ENCODE peak calls at places on chromosome 2, in ten cellular contexts. One of them, this sample, is unnamed.

GRCh38 chr2:203340791-203341487 is 12.7 kb downstream of the ABI2 start:
- DNase-seq in tibial artery: no peak
- DNase-seq in GM13976: no peak
- DNase-seq in ovary: no peak
- DNase-seq in kidney epithelial cell: peak
- DNase-seq in pancreas: no peak
- DNase-seq in GM20000: no peak
- DNase-seq in Peyer's patch: no peak
- DNase-seq in colonic mucosa: no peak
- DNase-seq in nephron progenitor cell: no peak
- DNase-seq in this sample: no peak

GRCh38 chr2:188647671-188648070 is 326.5 kb upstream of the COL3A1 start:
- DNase-seq in kidney epithelial cell: no peak
- DNase-seq in nephron progenitor cell: no peak
- DNase-seq in colonic mucosa: no peak
- DNase-seq in GM13976: no peak
- DNase-seq in ovary: no peak
- DNase-seq in GM20000: no peak
- DNase-seq in Peyer's patch: no peak
- DNase-seq in pancreas: no peak
- DNase-seq in tibial artery: no peak
- DNase-seq in this sample: no peak

GRCh38 chr2:62913311-62913710 is 137.3 kb upstream of the OTX1 start:
- DNase-seq in ovary: no peak
- DNase-seq in pancreas: no peak
- DNase-seq in nephron progenitor cell: no peak
- DNase-seq in Peyer's patch: no peak
- DNase-seq in colonic mucosa: no peak
- DNase-seq in GM13976: no peak
- DNase-seq in kidney epithelial cell: no peak
- DNase-seq in GM20000: no peak
- DNase-seq in tibial artery: no peak
- DNase-seq in this sample: no peak

GRCh38 chr2:122815120-122815519 is 1059.7 kb downstream of the TSN start:
- DNase-seq in colonic mucosa: no peak
- DNase-seq in Peyer's patch: no peak
- DNase-seq in tibial artery: no peak
- DNase-seq in nephron progenitor cell: no peak
- DNase-seq in GM20000: no peak
- DNase-seq in pancreas: no peak
- DNase-seq in GM13976: no peak
- DNase-seq in kidney epithelial cell: no peak
- DNase-seq in ovary: no peak
- DNase-seq in this sample: no peak

GRCh38 chr2:96553176-96553956 is 16.8 kb downstream of the ARID5A start:
- DNase-seq in ovary: peak
- DNase-seq in Peyer's patch: no peak
- DNase-seq in colonic mucosa: no peak
- DNase-seq in kidney epithelial cell: no peak
- DNase-seq in tibial artery: no peak
- DNase-seq in GM13976: peak
- DNase-seq in pancreas: no peak
- DNase-seq in GM20000: no peak
- DNase-seq in nephron progenitor cell: no peak
- DNase-seq in this sample: no peak

GRCh38 chr2:1749489-1749748 is 5.1 kb upstream of the PXDN start:
- DNase-seq in nephron progenitor cell: no peak
- DNase-seq in GM20000: no peak
- DNase-seq in ovary: no peak
- DNase-seq in pancreas: no peak
- DNase-seq in colonic mucosa: peak
- DNase-seq in kidney epithelial cell: no peak
- DNase-seq in tibial artery: no peak
- DNase-seq in Peyer's patch: peak
- DNase-seq in GM13976: no peak
- DNase-seq in this sample: no peak

GRCh38 chr2:200225943-200226342 is 80.5 kb upstream of the SPATS2L start:
- DNase-seq in tibial artery: no peak
- DNase-seq in Peyer's patch: no peak
- DNase-seq in GM20000: no peak
- DNase-seq in ovary: no peak
- DNase-seq in GM13976: no peak
- DNase-seq in nephron progenitor cell: no peak
- DNase-seq in colonic mucosa: no peak
- DNase-seq in pancreas: no peak
- DNase-seq in kidney epithelial cell: no peak
- DNase-seq in this sample: no peak

GRCh38 chr2:196167666-196168065 is 3.7 kb downstream of the STK17B start:
- DNase-seq in Peyer's patch: no peak
- DNase-seq in GM13976: no peak
- DNase-seq in kidney epithelial cell: no peak
- DNase-seq in GM20000: no peak
- DNase-seq in tibial artery: no peak
- DNase-seq in nephron progenitor cell: no peak
- DNase-seq in pancreas: no peak
- DNase-seq in colonic mucosa: no peak
- DNase-seq in ovary: no peak
- DNase-seq in this sample: no peak

GRCh38 chr2:30078521-30078920 is 68.3 kb upstream of the YPEL5 start:
- DNase-seq in colonic mucosa: no peak
- DNase-seq in nephron progenitor cell: no peak
- DNase-seq in pancreas: no peak
- DNase-seq in Peyer's patch: no peak
- DNase-seq in ovary: no peak
- DNase-seq in tibial artery: no peak
- DNase-seq in GM20000: no peak
- DNase-seq in GM13976: no peak
- DNase-seq in kidney epithelial cell: no peak
- DNase-seq in this sample: no peak

GRCh38 chr2:71799013-71799575 is 345.7 kb downstream of the DYSF start:
- DNase-seq in GM20000: no peak
- DNase-seq in ovary: no peak
- DNase-seq in nephron progenitor cell: no peak
- DNase-seq in GM13976: no peak
- DNase-seq in kidney epithelial cell: no peak
- DNase-seq in colonic mucosa: no peak
- DNase-seq in pancreas: no peak
- DNase-seq in tibial artery: no peak
- DNase-seq in Peyer's patch: no peak
- DNase-seq in this sample: no peak

GRCh38 chr2:71798266-71799012 is 345.1 kb downstream of the DYSF start:
- DNase-seq in GM20000: peak
- DNase-seq in pancreas: no peak
- DNase-seq in GM13976: peak
- DNase-seq in colonic mucosa: no peak
- DNase-seq in Peyer's patch: no peak
- DNase-seq in nephron progenitor cell: peak
- DNase-seq in ovary: no peak
- DNase-seq in kidney epithelial cell: no peak
- DNase-seq in tibial artery: peak
- DNase-seq in this sample: peak

GRCh38 chr2:71802556-71802955 is 345.1 kb downstream of the CYP26B1 start:
- DNase-seq in kidney epithelial cell: no peak
- DNase-seq in colonic mucosa: no peak
- DNase-seq in GM20000: no peak
- DNase-seq in nephron progenitor cell: no peak
- DNase-seq in GM13976: no peak
- DNase-seq in ovary: no peak
- DNase-seq in pancreas: no peak
- DNase-seq in tibial artery: peak
- DNase-seq in Peyer's patch: no peak
- DNase-seq in this sample: no peak

GRCh38 chr2:71801969-71802368 is 345.7 kb downstream of the CYP26B1 start:
- DNase-seq in tibial artery: peak
- DNase-seq in colonic mucosa: peak
- DNase-seq in GM20000: no peak
- DNase-seq in Peyer's patch: no peak
- DNase-seq in kidney epithelial cell: no peak
- DNase-seq in ovary: no peak
- DNase-seq in pancreas: no peak
- DNase-seq in GM13976: no peak
- DNase-seq in nephron progenitor cell: peak
- DNase-seq in this sample: peak

DNA sequence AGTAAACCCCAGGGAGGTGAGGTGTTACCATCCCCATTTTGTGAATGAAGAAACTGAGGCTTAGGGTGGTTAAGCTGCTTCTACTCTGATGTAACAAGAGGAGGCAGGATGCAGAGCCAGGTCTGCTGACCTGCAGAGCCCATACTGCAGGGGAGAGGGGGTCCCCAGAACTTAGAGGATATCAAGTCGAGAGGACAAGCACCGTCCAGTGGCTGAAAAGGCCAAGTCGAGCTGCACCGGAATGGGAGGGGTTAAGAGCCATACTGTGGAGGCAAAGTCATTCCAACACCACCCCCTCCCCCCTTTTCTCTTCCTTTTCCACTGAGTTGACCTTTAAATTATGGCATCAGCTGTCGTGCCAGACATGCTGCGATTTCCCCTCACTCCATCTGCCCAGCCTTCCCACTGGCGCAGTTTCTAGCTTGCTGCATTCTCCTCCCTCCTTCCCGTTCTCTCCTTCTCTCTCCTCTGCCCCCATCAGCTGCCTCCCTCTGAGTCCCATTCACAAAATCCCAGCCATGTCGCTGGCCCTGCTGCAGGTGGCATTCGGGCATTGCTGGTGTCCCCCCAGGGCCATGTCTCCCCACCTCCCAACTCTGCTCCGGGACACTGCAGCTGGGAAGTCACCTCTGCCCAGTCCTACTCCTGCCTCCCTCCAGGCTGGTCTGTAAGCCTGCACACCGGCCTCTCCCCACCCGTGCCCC is 346.9 kb downstream of the DYSF start:
- DNase-seq in kidney epithelial cell: no peak
- DNase-seq in nephron progenitor cell: no peak
- DNase-seq in Peyer's patch: no peak
- DNase-seq in GM13976: no peak
- DNase-seq in pancreas: no peak
- DNase-seq in ovary: no peak
- DNase-seq in GM20000: no peak
- DNase-seq in colonic mucosa: no peak
- DNase-seq in tibial artery: peak
- DNase-seq in this sample: no peak
- TF ChIP-seq CTCF in kidney epithelial cell: no peak
- TF ChIP-seq CTCF in nephron progenitor cell: no peak
- TF ChIP-seq CTCF in Peyer's patch: no peak
- TF ChIP-seq CTCF in GM13976: no peak
- TF ChIP-seq CTCF in pancreas: no peak
- TF ChIP-seq CTCF in ovary: no peak
- TF ChIP-seq CTCF in GM20000: no peak
- TF ChIP-seq CTCF in colonic mucosa: no peak
- TF ChIP-seq CTCF in tibial artery: no peak
- TF ChIP-seq CTCF in this sample: no peak

DNA sequence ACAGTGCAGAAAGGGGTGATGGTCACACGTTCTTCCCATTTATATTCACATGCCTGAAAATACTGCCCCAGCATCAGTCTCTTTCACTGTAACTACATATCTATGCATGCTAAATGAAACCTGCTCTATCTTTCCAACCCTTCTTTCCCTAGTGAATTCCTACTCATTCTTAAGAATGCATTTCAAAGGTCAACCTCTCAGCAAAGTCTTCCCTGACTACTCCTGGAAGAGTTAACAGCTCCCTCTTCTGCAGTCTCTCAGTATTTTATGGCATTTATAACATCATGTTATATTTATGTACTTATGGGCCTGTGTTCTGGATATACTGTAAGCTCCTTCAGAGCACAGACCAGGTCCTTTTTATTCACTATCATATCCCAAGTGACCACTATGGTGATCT is 71.7 kb upstream of the GALNT5 start:
- DNase-seq in pancreas: no peak
- DNase-seq in GM13976: no peak
- DNase-seq in GM20000: no peak
- DNase-seq in Peyer's patch: no peak
- DNase-seq in kidney epithelial cell: no peak
- DNase-seq in nephron progenitor cell: no peak
- DNase-seq in tibial artery: no peak
- DNase-seq in ovary: no peak
- DNase-seq in colonic mucosa: no peak
- DNase-seq in this sample: no peak
- TF ChIP-seq CTCF in pancreas: no peak
- TF ChIP-seq CTCF in GM13976: no peak
- TF ChIP-seq CTCF in GM20000: no peak
- TF ChIP-seq CTCF in Peyer's patch: no peak
- TF ChIP-seq CTCF in kidney epithelial cell: no peak
- TF ChIP-seq CTCF in nephron progenitor cell: no peak
- TF ChIP-seq CTCF in tibial artery: no peak
- TF ChIP-seq CTCF in ovary: no peak
- TF ChIP-seq CTCF in colonic mucosa: no peak
- TF ChIP-seq CTCF in this sample: no peak

GRCh38 chr2:150391779-150392178 is 95.7 kb downstream of the RND3 start:
- DNase-seq in GM20000: no peak
- DNase-seq in colonic mucosa: no peak
- DNase-seq in GM13976: no peak
- DNase-seq in nephron progenitor cell: no peak
- DNase-seq in ovary: no peak
- DNase-seq in Peyer's patch: no peak
- DNase-seq in tibial artery: no peak
- DNase-seq in pancreas: no peak
- DNase-seq in kidney epithelial cell: no peak
- DNase-seq in this sample: no peak

GRCh38 chr2:150385211-150385610 is 102.3 kb downstream of the RND3 start:
- DNase-seq in kidney epithelial cell: no peak
- DNase-seq in pancreas: no peak
- DNase-seq in colonic mucosa: no peak
- DNase-seq in tibial artery: no peak
- DNase-seq in GM13976: no peak
- DNase-seq in Peyer's patch: no peak
- DNase-seq in GM20000: no peak
- DNase-seq in nephron progenitor cell: no peak
- DNase-seq in ovary: no peak
- DNase-seq in this sample: no peak

GRCh38 chr2:150388289-150388625 is 99.2 kb downstream of the RND3 start:
- DNase-seq in kidney epithelial cell: no peak
- DNase-seq in nephron progenitor cell: no peak
- DNase-seq in pancreas: no peak
- DNase-seq in colonic mucosa: no peak
- DNase-seq in tibial artery: no peak
- DNase-seq in GM20000: no peak
- DNase-seq in GM13976: no peak
- DNase-seq in ovary: no peak
- DNase-seq in Peyer's patch: no peak
- DNase-seq in this sample: no peak

GRCh38 chr2:150389487-150389886 is 98.0 kb downstream of the RND3 start:
- DNase-seq in colonic mucosa: no peak
- DNase-seq in Peyer's patch: no peak
- DNase-seq in GM13976: no peak
- DNase-seq in tibial artery: no peak
- DNase-seq in kidney epithelial cell: no peak
- DNase-seq in pancreas: no peak
- DNase-seq in ovary: no peak
- DNase-seq in nephron progenitor cell: no peak
- DNase-seq in GM20000: no peak
- DNase-seq in this sample: no peak

GRCh38 chr2:150387586-150388288 is 99.7 kb downstream of the RND3 start:
- DNase-seq in ovary: no peak
- DNase-seq in Peyer's patch: no peak
- DNase-seq in colonic mucosa: no peak
- DNase-seq in pancreas: no peak
- DNase-seq in kidney epithelial cell: no peak
- DNase-seq in GM20000: no peak
- DNase-seq in tibial artery: no peak
- DNase-seq in GM13976: no peak
- DNase-seq in nephron progenitor cell: no peak
- DNase-seq in this sample: no peak
- TF ChIP-seq CTCF in ovary: no peak
- TF ChIP-seq CTCF in Peyer's patch: no peak
- TF ChIP-seq CTCF in colonic mucosa: no peak
- TF ChIP-seq CTCF in pancreas: no peak
- TF ChIP-seq CTCF in kidney epithelial cell: no peak
- TF ChIP-seq CTCF in GM20000: no peak
- TF ChIP-seq CTCF in tibial artery: no peak
- TF ChIP-seq CTCF in GM13976: no peak
- TF ChIP-seq CTCF in nephron progenitor cell: no peak
- TF ChIP-seq CTCF in this sample: no peak

GRCh38 chr2:15348028-15348427 is 213.1 kb downstream of the NBAS start:
- DNase-seq in kidney epithelial cell: no peak
- DNase-seq in pancreas: no peak
- DNase-seq in colonic mucosa: no peak
- DNase-seq in nephron progenitor cell: no peak
- DNase-seq in tibial artery: no peak
- DNase-seq in ovary: no peak
- DNase-seq in GM20000: no peak
- DNase-seq in GM13976: no peak
- DNase-seq in Peyer's patch: no peak
- DNase-seq in this sample: no peak
- TF ChIP-seq CTCF in kidney epithelial cell: no peak
- TF ChIP-seq CTCF in pancreas: no peak
- TF ChIP-seq CTCF in colonic mucosa: no peak
- TF ChIP-seq CTCF in nephron progenitor cell: no peak
- TF ChIP-seq CTCF in tibial artery: no peak
- TF ChIP-seq CTCF in ovary: no peak
- TF ChIP-seq CTCF in GM20000: no peak
- TF ChIP-seq CTCF in GM13976: no peak
- TF ChIP-seq CTCF in Peyer's patch: no peak
- TF ChIP-seq CTCF in this sample: no peak

This sample was measured in glutamatergic neuron.